ENCODE peak calls at places on chromosome 12, in eight cellular contexts. T is heart right ventricle, A is cardiac muscle cell, M is Peyer's patch, G is heart left ventricle, X is brain microvascular endothelial cell, C is bronchial epithelial cell, E is psoas muscle. R is an unnamed sample. For H3K36me3, the result is how much of the 10 kb centered on the place peaks cover.

GRCh38 chr12:103397536-103397935 is 98.2 kb downstream of the C12orf42 start:
- DNase-seq in M (no peak), A (no peak), T (no peak), E (no peak), X (no peak), C (peak), G (no peak), R (no peak)

GRCh38 chr12:64120568-64120967 is 101.5 kb downstream of the KICS2 start:
- DNase-seq in X (no peak), T (no peak), G (no peak), A (no peak), C (peak), E (no peak), M (no peak), R (no peak)

GRCh38 chr12:4121506-4122020 is 152.0 kb upstream of the CCND2 start:
- DNase-seq in T (no peak), X (no peak), A (no peak), C (no peak), G (no peak), E (no peak), M (no peak), R (no peak)

GRCh38 chr12:63838411-63838810 is 6.1 kb upstream of the SRGAP1 start:
- DNase-seq in X (no peak), C (no peak), A (no peak), E (no peak), M (no peak), G (no peak), T (no peak), R (no peak)

GRCh38 chr12:2098852-2099251 is 46.1 kb downstream of the CACNA1C start:
- DNase-seq in T (no peak), C (no peak), M (no peak), A (no peak), E (no peak), G (no peak), X (no peak), R (no peak)

GRCh38 chr12:131455581-131456110 is 255.2 kb upstream of the SFSWAP start:
- DNase-seq in C (no peak), A (no peak), X (no peak), E (no peak), M (no peak), T (no peak), G (no peak), R (no peak)

GRCh38 chr12:117043598-117043901 is 55.7 kb downstream of the TESC start:
- DNase-seq in T (no peak), C (no peak), M (no peak), G (no peak), A (no peak), E (no peak), X (no peak), R (no peak)

GRCh38 chr12:124603143-124603542 is 35.7 kb upstream of the NCOR2 start:
- DNase-seq in G (no peak), M (no peak), T (no peak), C (no peak), E (no peak), A (no peak), X (no peak), R (no peak)

GRCh38 chr12:98332626-98333025 is 182.8 kb upstream of the TMPO start:
- DNase-seq in M (no peak), G (no peak), C (no peak), T (no peak), X (no peak), E (no peak), A (no peak), R (no peak)

GRCh38 chr12:127729381-127729780 is 537.6 kb upstream of the TMEM132C start:
- DNase-seq in X (peak), T (no peak), M (no peak), C (no peak), E (no peak), A (no peak), G (no peak), R (no peak)

GRCh38 chr12:127722651-127723050 is 544.3 kb upstream of the TMEM132C start:
- DNase-seq in G (no peak), A (no peak), C (no peak), E (no peak), X (no peak), M (no peak), T (no peak), R (no peak)

GRCh38 chr12:1920971-1921370 is 2.5 kb upstream of the CACNA2D4 start:
- DNase-seq in G (no peak), M (peak), C (no peak), X (no peak), A (no peak), T (no peak), E (no peak), R (no peak)

GRCh38 chr12:91507754-91508153 is 325.1 kb upstream of the DCN start:
- DNase-seq in E (no peak), X (peak), A (peak), G (no peak), M (no peak), C (no peak), T (no peak), R (no peak)

GRCh38 chr12:107138990-107139389 is 45.6 kb upstream of the CRY1 start:
- DNase-seq in T (no peak), X (no peak), G (no peak), A (no peak), E (no peak), M (no peak), C (no peak), R (no peak)

GRCh38 chr12:86724716-86725115 is 468.5 kb upstream of the MGAT4C start:
- DNase-seq in E (no peak), M (no peak), X (peak), A (peak), T (no peak), G (no peak), C (no peak), R (no peak)

GRCh38 chr12:19234991-19235876 is 105.7 kb downstream of the PLEKHA5 start:
- DNase-seq in G (no peak), E (no peak), T (no peak), A (peak), M (no peak), C (no peak), X (peak), R (no peak)

GRCh38 chr12:54044425-54045093 is 9.1 kb upstream of the HOXC4 start:
- DNase-seq in G (no peak), A (no peak), X (no peak), M (no peak), T (no peak), C (no peak), E (no peak), R (no peak)

GRCh38 chr12:110661337-110661972 is 27.5 kb downstream of the HVCN1 start:
- DNase-seq in C (no peak), T (no peak), E (peak), M (no peak), A (no peak), X (no peak), G (peak), R (no peak)

GRCh38 chr12:108514973-108515814 is at the start of gene FICD:
- DNase-seq in X (peak), G (peak), M (peak), E (peak), A (peak), T (peak), C (peak), R (peak)

GRCh38 chr12:108518101-108518715 is 3.1 kb downstream of the FICD start:
- DNase-seq in X (no peak), E (no peak), M (no peak), C (no peak), A (no peak), G (no peak), T (no peak), R (no peak)

GRCh38 chr12:108515916-108516315 is 839 bp downstream of the FICD start:
- DNase-seq in E (no peak), M (no peak), A (peak), T (no peak), C (no peak), X (no peak), G (no peak), R (peak)

GRCh38 chr12:108517288-108518100 is 2.4 kb downstream of the FICD start:
- DNase-seq in C (no peak), M (no peak), E (no peak), A (no peak), G (no peak), T (no peak), X (no peak), R (no peak)

DNA sequence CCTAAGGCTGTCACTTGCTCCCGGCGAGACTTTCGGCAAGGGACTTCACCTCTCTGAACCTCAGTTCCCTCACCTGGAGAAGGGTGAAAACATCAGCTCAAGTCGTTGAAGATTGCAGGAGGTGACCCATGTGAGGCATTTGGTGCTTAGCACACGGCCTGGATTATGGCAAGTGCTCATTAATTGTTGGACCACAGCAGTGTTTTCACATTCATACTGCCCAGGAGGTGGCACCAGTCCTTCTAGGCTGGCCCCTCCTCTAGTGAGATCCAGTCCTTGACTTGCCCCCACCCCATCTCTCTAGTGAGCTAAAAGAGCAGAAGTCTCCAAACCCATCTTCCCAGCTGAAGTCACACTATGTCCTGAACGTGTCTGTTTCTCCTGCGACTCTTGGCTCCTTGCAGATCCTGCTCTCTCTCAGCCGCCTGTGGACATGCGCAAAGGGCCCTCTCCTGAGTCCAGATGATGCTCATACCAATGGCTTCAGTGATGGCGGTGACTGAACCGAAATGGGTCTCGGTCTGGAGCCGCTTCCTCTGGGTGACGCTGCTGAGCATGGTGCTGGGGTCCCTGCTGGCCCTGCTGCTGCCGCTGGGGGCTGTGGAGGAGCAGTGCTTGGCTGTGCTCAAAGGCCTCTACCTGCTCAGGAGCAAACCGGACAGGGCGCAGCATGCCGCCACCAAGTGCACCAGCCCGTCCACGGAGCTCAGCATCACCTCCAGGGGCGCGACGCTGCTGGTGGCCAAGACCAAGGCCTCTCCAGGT is 1.6 kb downstream of the FICD start:
- DNase-seq in E (no peak), M (no peak), T (no peak), C (no peak), A (peak), G (no peak), X (no peak), R (no peak)
- TF ChIP-seq CTCF in E (no peak), M (no peak), T (no peak), C (no peak), A (no peak), G (no peak), X (peak), R (peak)

DNA sequence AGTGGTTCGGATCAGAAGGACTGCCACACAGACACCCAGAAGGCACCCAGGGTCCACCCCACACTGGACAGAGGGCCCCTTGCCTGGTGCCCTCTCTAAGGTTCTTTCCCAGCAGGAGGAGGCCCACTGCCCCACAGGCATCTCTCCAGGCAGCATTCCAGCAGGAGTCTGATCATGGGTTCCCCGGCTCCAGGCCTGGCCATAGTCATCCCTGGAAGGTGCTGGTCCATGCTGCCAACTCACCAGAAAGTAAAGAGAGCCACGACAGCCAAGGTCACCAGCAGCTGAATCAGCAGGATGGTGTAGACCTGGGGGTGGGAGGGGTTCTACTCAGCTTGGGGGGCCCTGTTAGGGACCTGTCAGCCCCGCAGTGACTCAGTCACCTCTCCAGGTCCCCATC is 6.4 kb downstream of the FAIM2 start:
- DNase-seq in X (no peak), M (no peak), E (no peak), G (no peak), A (no peak), C (no peak), T (no peak), R (no peak)
- H3K36me3 ChIP-seq in X (under half), M (under half), E (under half), G (under half), A (under half), C (under half), T (under half), R (under half)

GRCh38 chr12:104414581-104415305 is 42.0 kb upstream of the CHST11 start:
- DNase-seq in G (no peak), T (no peak), E (no peak), C (peak), X (no peak), A (no peak), M (no peak), R (no peak)
- TF ChIP-seq CTCF in G (no peak), T (no peak), E (no peak), C (no peak), X (no peak), A (no peak), M (no peak), R (no peak)

GRCh38 chr12:94791933-94792332 is 141.6 kb upstream of the TMCC3 start:
- DNase-seq in T (no peak), C (no peak), A (no peak), E (no peak), G (no peak), M (no peak), X (no peak), R (no peak)

GRCh38 chr12:94793191-94793595 is 142.8 kb upstream of the TMCC3 start:
- DNase-seq in E (no peak), M (no peak), A (peak), X (peak), T (no peak), G (no peak), C (peak), R (no peak)

GRCh38 chr12:94790822-94791221 is 140.5 kb upstream of the TMCC3 start:
- DNase-seq in M (no peak), X (no peak), G (no peak), T (no peak), A (no peak), C (no peak), E (no peak), R (no peak)

GRCh38 chr12:94795053-94795452 is 144.7 kb upstream of the TMCC3 start:
- DNase-seq in C (no peak), T (no peak), E (no peak), X (no peak), M (no peak), A (no peak), G (no peak), R (peak)

GRCh38 chr12:94792690-94793089 is 142.3 kb upstream of the TMCC3 start:
- DNase-seq in X (no peak), T (no peak), E (no peak), M (no peak), A (peak), G (no peak), C (no peak), R (no peak)
- H3K36me3 ChIP-seq in X (under half), T (under half), E (under half), M (under half), A (under half), G (under half), C (under half), R (under half)

R was measured in DND-41.